ENCODE peak calls at places on chromosomes 3 and 15, in seven cellular contexts. R, S, O, E, L, X and I are unnamed samples.

GRCh38 chr15:51731549-51732267 is 5.7 kb downstream of the LYSMD2 start:
- DNase-seq in R (no peak), S (peak), O (peak), E (no peak), L (no peak), X (peak), I (peak)

GRCh38 chr3:9224490-9224889 is 25.0 kb downstream of the SRGAP3 start:
- DNase-seq in R (no peak), S (peak), O (no peak), E (no peak), L (no peak), X (no peak), I (peak)

GRCh38 chr3:177330771-177331170 is 133.5 kb upstream of the TBL1XR1 start:
- DNase-seq in R (no peak), S (no peak), O (no peak), E (no peak), L (no peak), X (no peak), I (no peak)

GRCh38 chr3:142863010-142863787 is 25.7 kb downstream of the PCOLCE2 start:
- DNase-seq in R (no peak), S (peak), O (no peak), E (no peak), L (no peak), X (no peak), I (no peak)

GRCh38 chr15:72229076-72229946 is 1.7 kb downstream of the PKM start:
- DNase-seq in R (peak), S (no peak), O (no peak), E (no peak), L (no peak), X (peak), I (no peak)

GRCh38 chr3:10419637-10420232 is 85.7 kb downstream of the ATP2B2 start:
- DNase-seq in R (peak), S (peak), O (no peak), E (no peak), L (no peak), X (peak), I (no peak)

GRCh38 chr3:126549861-126550487 is 8.8 kb downstream of the C3orf22 start:
- DNase-seq in R (no peak), S (no peak), O (no peak), E (no peak), L (no peak), X (no peak), I (no peak)

GRCh38 chr3:119586707-119587317 is 7.5 kb downstream of the ADPRH start:
- DNase-seq in R (no peak), S (no peak), O (no peak), E (no peak), L (no peak), X (no peak), I (no peak)

GRCh38 chr3:135788978-135789377 is 176.6 kb upstream of the PPP2R3A start:
- DNase-seq in R (no peak), S (no peak), O (no peak), E (no peak), L (no peak), X (no peak), I (no peak)

GRCh38 chr3:48945432-48945831 is 26.8 kb downstream of the ARIH2 start:
- DNase-seq in R (no peak), S (no peak), O (no peak), E (no peak), L (no peak), X (no peak), I (no peak)

GRCh38 chr3:9552252-9552999 is 1.2 kb downstream of the LHFPL4 start:
- DNase-seq in R (peak), S (no peak), O (peak), E (no peak), L (no peak), X (peak), I (no peak)